ENCODE peak calls at places on chromosomes 5 and 9, in six cellular contexts. One of them, this sample, is unnamed.

GRCh38 chr9:78298046-78298511 is 1.2 kb downstream of the PSAT1 start:
- DNase-seq in RWPE1: peak; percentile 51
- DNase-seq in HL-60: no peak
- DNase-seq in suprapubic skin: no peak
- DNase-seq in SK-N-SH: peak; percentile 56
- DNase-seq in endodermal cell: peak; percentile 73
- DNase-seq in this sample: no peak

GRCh38 chr9:72986522-72987116 is 33.8 kb upstream of the ALDH1A1 start:
- DNase-seq in RWPE1: no peak
- DNase-seq in HL-60: no peak
- DNase-seq in suprapubic skin: no peak
- DNase-seq in SK-N-SH: no peak
- DNase-seq in endodermal cell: no peak
- DNase-seq in this sample: no peak

GRCh38 chr5:75509956-75510355 is 1.5 kb downstream of the CERT1 start:
- DNase-seq in RWPE1: peak; percentile 24
- DNase-seq in HL-60: peak; percentile 8
- DNase-seq in suprapubic skin: no peak
- DNase-seq in SK-N-SH: peak; percentile 4
- DNase-seq in endodermal cell: no peak
- DNase-seq in this sample: no peak

GRCh38 chr5:149264432-149265069 is 7.1 kb upstream of the AFAP1L1 start:
- DNase-seq in RWPE1: peak; percentile 77
- DNase-seq in HL-60: no peak
- DNase-seq in suprapubic skin: no peak
- DNase-seq in SK-N-SH: peak; percentile 22
- DNase-seq in endodermal cell: peak; percentile 95
- DNase-seq in this sample: no peak

GRCh38 chr9:20941177-20941690 is 90.2 kb downstream of the HACD4 start:
- DNase-seq in RWPE1: peak; percentile 76
- DNase-seq in HL-60: peak; percentile 38
- DNase-seq in suprapubic skin: no peak
- DNase-seq in SK-N-SH: peak; percentile 63
- DNase-seq in endodermal cell: peak; percentile 84
- DNase-seq in this sample: peak; percentile 65

GRCh38 chr9:87518702-87519335 is 21.2 kb downstream of the DAPK1 start:
- DNase-seq in RWPE1: no peak
- DNase-seq in HL-60: peak; percentile 75
- DNase-seq in suprapubic skin: peak; percentile 78
- DNase-seq in SK-N-SH: no peak
- DNase-seq in endodermal cell: no peak
- DNase-seq in this sample: no peak

GRCh38 chr9:124594215-124594614 is 87.0 kb upstream of the NR5A1 start:
- DNase-seq in RWPE1: no peak
- DNase-seq in HL-60: no peak
- DNase-seq in suprapubic skin: no peak
- DNase-seq in SK-N-SH: no peak
- DNase-seq in endodermal cell: no peak
- DNase-seq in this sample: no peak

GRCh38 chr5:172504736-172505402 is 50.5 kb upstream of the SH3PXD2B start:
- DNase-seq in RWPE1: no peak
- DNase-seq in HL-60: no peak
- DNase-seq in suprapubic skin: peak; percentile 36
- DNase-seq in SK-N-SH: no peak
- DNase-seq in endodermal cell: peak; percentile 13
- DNase-seq in this sample: no peak

GRCh38 chr5:13606051-13606450 is 338.4 kb downstream of the DNAH5 start:
- DNase-seq in RWPE1: peak; percentile 90
- DNase-seq in HL-60: no peak
- DNase-seq in suprapubic skin: no peak
- DNase-seq in SK-N-SH: no peak
- DNase-seq in endodermal cell: no peak
- DNase-seq in this sample: peak; percentile 89

GRCh38 chr9:22203371-22204138 is 194.4 kb upstream of the CDKN2B start:
- DNase-seq in RWPE1: no peak
- DNase-seq in HL-60: no peak
- DNase-seq in suprapubic skin: no peak
- DNase-seq in SK-N-SH: no peak
- DNase-seq in endodermal cell: no peak
- DNase-seq in this sample: no peak

GRCh38 chr9:7115606-7116005 is 357.8 kb downstream of the KDM4C start:
- DNase-seq in RWPE1: no peak
- DNase-seq in HL-60: no peak
- DNase-seq in suprapubic skin: no peak
- DNase-seq in SK-N-SH: no peak
- DNase-seq in endodermal cell: no peak
- DNase-seq in this sample: no peak

GRCh38 chr9:86983260-86984255 is 36.3 kb upstream of the GAS1 start:
- DNase-seq in RWPE1: peak; percentile 91
- DNase-seq in HL-60: no peak
- DNase-seq in suprapubic skin: no peak
- DNase-seq in SK-N-SH: no peak
- DNase-seq in endodermal cell: no peak
- DNase-seq in this sample: peak; percentile 99

GRCh38 chr9:94806307-94806893 is 79.9 kb downstream of the AOPEP start:
- DNase-seq in RWPE1: peak; percentile 56
- DNase-seq in HL-60: no peak
- DNase-seq in suprapubic skin: no peak
- DNase-seq in SK-N-SH: no peak
- DNase-seq in endodermal cell: no peak
- DNase-seq in this sample: peak; percentile 58

DNA sequence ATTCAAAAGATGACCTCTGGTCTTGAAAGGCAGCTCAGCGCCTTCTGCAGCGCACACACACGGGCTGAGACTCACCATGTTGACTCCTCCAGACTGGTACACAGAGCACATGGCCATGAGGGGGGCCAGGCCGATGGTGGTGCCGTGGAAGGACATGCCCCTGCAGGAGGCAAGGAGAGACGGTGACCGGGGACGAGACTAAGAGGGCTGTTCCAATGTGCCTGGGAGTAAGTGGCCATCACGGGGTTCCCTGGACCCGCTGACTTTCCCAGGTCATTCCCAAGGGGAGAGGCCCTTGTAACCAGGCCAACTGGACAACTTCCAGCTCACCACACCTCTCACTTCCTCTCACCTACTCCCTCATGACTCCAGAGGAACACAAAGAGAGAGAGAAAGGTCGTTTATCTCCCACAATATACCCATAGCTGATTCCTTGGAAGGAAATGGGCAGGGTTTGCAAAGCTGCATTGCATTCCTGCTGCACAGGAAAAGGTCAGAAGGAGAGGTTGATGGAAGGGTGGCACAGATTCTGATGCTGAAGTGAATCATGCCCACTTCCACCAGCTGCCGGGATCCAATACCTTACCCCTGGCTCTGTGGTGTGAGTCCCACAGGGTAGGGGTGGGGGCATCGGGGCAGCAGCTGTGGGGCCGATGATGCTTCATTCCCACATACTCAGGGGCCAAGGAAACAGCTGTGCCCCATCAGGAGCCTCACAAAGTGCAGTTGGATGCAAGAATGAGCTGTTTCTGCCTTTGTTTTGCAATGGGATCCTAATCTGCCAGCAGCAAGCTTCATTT is 47.2 kb downstream of the NIPAL4 start:
- DNase-seq in RWPE1: peak; percentile 67
- DNase-seq in HL-60: no peak
- DNase-seq in suprapubic skin: no peak
- DNase-seq in SK-N-SH: no peak
- DNase-seq in endodermal cell: no peak
- DNase-seq in this sample: no peak
- H3K27ac ChIP-seq in RWPE1: peak overlapping the region; percentile 54
- H3K27ac ChIP-seq in HL-60: no peak overlapping the region
- H3K27ac ChIP-seq in suprapubic skin: no peak overlapping the region
- H3K27ac ChIP-seq in SK-N-SH: no peak overlapping the region
- H3K27ac ChIP-seq in endodermal cell: no peak overlapping the region
- H3K27ac ChIP-seq in this sample: no peak overlapping the region

GRCh38 chr5:163079618-163080017 is 357.8 kb upstream of the CCNG1 start:
- DNase-seq in RWPE1: no peak
- DNase-seq in HL-60: peak; percentile 11
- DNase-seq in suprapubic skin: no peak
- DNase-seq in SK-N-SH: peak; percentile 1
- DNase-seq in endodermal cell: peak; percentile 54
- DNase-seq in this sample: no peak
- TF ChIP-seq CTCF in RWPE1: peak; percentile 44
- TF ChIP-seq CTCF in HL-60: peak; percentile 23
- TF ChIP-seq CTCF in suprapubic skin: no peak
- TF ChIP-seq CTCF in SK-N-SH: peak; percentile 57
- TF ChIP-seq CTCF in endodermal cell: peak; percentile 79
- TF ChIP-seq CTCF in this sample: no peak

DNA sequence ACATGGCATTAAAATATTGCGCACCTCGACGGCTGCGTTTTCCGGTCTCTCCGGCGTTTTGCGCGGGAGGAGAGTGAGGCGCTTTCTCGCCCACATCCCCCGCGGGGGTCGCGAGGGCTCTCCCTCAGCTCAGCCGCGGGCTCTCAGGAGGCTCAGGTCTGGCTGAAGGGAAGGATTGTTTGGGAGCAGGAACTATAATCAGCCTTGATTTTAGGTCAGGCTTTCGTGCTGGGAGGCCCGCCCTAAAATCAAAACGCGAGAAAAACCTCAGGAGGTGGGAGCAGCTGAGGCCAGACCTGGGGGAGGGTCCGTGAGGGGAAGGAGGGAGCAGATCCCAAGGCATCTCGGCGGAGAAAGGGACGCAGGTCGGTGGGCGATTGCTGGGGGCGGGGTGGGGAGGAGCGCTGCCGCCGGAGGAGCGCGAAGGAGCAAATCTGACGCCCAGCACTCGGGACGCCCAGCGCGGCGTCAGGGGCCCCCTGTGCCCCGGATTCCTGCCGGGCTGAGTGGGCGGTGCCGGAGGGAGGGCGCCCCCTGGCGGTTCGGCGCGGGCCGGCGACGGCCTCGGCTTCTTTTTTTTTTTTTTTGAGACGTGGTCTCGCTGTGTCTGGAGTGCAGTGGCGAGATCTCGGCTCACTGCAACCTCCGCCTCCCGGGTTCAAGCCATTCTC is 18.7 kb upstream of the RNF130 start:
- DNase-seq in RWPE1: peak; percentile 49
- DNase-seq in HL-60: peak; percentile 63
- DNase-seq in suprapubic skin: no peak
- DNase-seq in SK-N-SH: peak; percentile 92
- DNase-seq in endodermal cell: peak; percentile 97
- DNase-seq in this sample: peak; percentile 48
- H3K27ac ChIP-seq in RWPE1: no peak overlapping the region
- H3K27ac ChIP-seq in HL-60: no peak overlapping the region
- H3K27ac ChIP-seq in suprapubic skin: peak overlapping the region; percentile 77
- H3K27ac ChIP-seq in SK-N-SH: no peak overlapping the region
- H3K27ac ChIP-seq in endodermal cell: peak overlapping the region; percentile 92
- H3K27ac ChIP-seq in this sample: peak overlapping the region; percentile 25

DNA sequence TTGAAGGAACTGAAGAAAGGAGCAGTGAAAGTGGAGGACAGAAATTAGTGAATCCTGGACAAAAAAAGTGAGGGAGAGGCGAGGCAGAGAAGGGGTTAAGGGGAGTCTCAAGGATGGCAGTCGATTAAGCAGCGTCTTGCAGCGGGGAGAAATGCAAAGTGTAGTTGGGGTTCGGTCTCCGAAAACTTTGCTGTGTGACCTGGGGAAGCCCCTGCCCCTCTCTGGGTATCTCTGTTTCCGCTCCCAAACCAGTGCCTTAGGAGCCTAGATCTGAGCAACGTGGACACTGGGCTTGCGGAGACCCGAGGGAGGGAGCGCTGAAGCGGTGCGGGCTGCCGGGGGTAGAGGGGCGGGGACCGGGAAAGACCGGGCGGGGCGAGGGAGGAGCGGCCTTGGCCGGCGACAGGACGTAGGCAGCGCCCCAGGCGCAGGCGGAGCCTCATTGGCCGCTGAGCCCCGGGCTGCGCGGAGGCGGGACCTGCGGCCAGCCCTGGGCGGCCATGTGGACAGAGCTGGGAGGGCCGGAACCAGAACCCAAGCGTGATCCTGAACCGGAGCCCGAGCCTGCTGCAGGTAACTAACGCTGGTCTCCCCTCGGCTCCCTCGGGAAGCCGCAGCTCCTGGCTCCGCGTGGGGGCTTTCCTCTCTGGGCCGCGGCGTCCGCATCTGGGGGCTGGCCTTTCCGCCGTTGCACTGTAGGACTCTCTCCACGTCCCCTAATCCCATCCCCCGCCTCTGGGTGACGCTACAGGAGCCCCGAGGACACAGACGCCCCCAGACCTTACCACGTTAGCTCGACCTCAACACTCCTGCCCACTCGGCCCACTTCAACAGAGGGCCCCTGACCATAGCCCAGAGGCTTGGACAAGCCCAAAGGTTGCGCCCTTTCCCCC is at the start of gene ALDH1B1:
- DNase-seq in RWPE1: peak; percentile 96
- DNase-seq in HL-60: peak; percentile 75
- DNase-seq in suprapubic skin: peak; percentile 86
- DNase-seq in SK-N-SH: peak; percentile 96
- DNase-seq in endodermal cell: peak; percentile 96
- DNase-seq in this sample: peak; percentile 54
- TF ChIP-seq CTCF in RWPE1: no peak
- TF ChIP-seq CTCF in HL-60: no peak
- TF ChIP-seq CTCF in suprapubic skin: no peak
- TF ChIP-seq CTCF in SK-N-SH: peak; percentile 47
- TF ChIP-seq CTCF in endodermal cell: peak; percentile 47
- TF ChIP-seq CTCF in this sample: no peak

DNA sequence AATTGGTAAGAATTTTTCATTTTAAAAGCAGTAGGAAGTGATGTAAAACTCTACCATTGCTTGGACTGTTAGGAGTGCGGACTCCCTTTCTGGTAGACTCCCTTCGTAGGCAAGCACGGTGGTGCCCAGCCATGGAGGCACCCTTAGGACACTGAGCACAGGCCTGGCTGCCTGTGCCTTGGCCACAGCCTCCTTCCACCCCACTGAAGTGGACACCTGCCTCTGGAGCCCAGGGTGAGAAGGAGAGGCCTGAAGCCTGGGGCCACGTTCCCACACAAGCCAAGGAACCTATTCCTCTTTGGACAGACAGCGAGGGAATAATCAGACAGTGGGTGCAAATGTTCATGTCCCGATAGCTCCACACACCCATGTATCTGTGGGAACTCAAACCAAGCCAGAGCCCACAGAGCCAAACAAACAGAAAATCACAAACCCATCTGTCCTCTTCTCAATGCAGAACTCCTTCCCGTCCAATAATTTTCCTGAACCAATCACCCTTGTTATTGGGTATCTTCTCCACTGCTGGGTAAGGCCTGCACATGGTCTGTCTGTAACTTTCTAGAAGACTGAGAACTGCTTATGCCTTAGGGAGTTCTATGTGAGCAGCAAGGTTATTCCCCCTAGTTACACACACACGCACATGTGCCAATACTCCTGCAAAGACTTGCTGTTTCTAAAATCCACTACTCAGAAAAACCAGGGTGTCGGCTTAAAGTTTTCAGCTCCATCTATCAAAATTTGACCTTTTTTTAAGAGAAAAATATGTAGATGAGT is 45.2 kb downstream of the UBE2QL1 start:
- DNase-seq in RWPE1: no peak
- DNase-seq in HL-60: no peak
- DNase-seq in suprapubic skin: no peak
- DNase-seq in SK-N-SH: no peak
- DNase-seq in endodermal cell: no peak
- DNase-seq in this sample: no peak
- H3K27ac ChIP-seq in RWPE1: no peak overlapping the region
- H3K27ac ChIP-seq in HL-60: no peak overlapping the region
- H3K27ac ChIP-seq in suprapubic skin: no peak overlapping the region
- H3K27ac ChIP-seq in SK-N-SH: no peak overlapping the region
- H3K27ac ChIP-seq in endodermal cell: no peak overlapping the region
- H3K27ac ChIP-seq in this sample: no peak overlapping the region

This sample was measured in foreskin keratinocyte.